ENCODE peak calls at places on chromosomes 4 and X, in six cellular contexts. One of them, this sample, is unnamed.

GRCh38 chr4:184328022-184328736 is 110.5 kb upstream of the ENPP6 start:
- DNase-seq in sigmoid colon: no peak
- DNase-seq in nephron progenitor cell: no peak
- DNase-seq in IMR-90: no peak
- DNase-seq in H9: no peak
- DNase-seq in mesothelial cell of epicardium: no peak
- DNase-seq in this sample: no peak

GRCh38 chr4:39745920-39746319 is 48.0 kb downstream of the UBE2K start:
- DNase-seq in sigmoid colon: no peak
- DNase-seq in nephron progenitor cell: no peak
- DNase-seq in IMR-90: no peak
- DNase-seq in H9: no peak
- DNase-seq in mesothelial cell of epicardium: no peak
- DNase-seq in this sample: no peak

GRCh38 chr4:77881460-77882295 is 19.0 kb downstream of the MRPL1 start:
- DNase-seq in sigmoid colon: no peak
- DNase-seq in nephron progenitor cell: no peak
- DNase-seq in IMR-90: peak; percentile 52
- DNase-seq in H9: no peak
- DNase-seq in mesothelial cell of epicardium: no peak
- DNase-seq in this sample: no peak

GRCh38 chrX:69024931-69025330 is 140.3 kb downstream of the PJA1 start:
- DNase-seq in sigmoid colon: peak; percentile 88
- DNase-seq in nephron progenitor cell: no peak
- DNase-seq in IMR-90: peak; percentile 59
- DNase-seq in H9: peak; percentile 59
- DNase-seq in mesothelial cell of epicardium: no peak
- DNase-seq in this sample: no peak

GRCh38 chr4:1459664-1460511 is 53.6 kb upstream of the NKX1-1 start:
- DNase-seq in sigmoid colon: no peak
- DNase-seq in nephron progenitor cell: no peak
- DNase-seq in IMR-90: no peak
- DNase-seq in H9: peak; percentile 35
- DNase-seq in mesothelial cell of epicardium: no peak
- DNase-seq in this sample: no peak

GRCh38 chrX:130084651-130085237 is 25.6 kb downstream of the ELF4 start:
- DNase-seq in sigmoid colon: no peak
- DNase-seq in nephron progenitor cell: no peak
- DNase-seq in IMR-90: no peak
- DNase-seq in H9: no peak
- DNase-seq in mesothelial cell of epicardium: no peak
- DNase-seq in this sample: no peak

GRCh38 chr4:17316566-17316965 is 195.3 kb downstream of the QDPR start:
- DNase-seq in sigmoid colon: no peak
- DNase-seq in nephron progenitor cell: no peak
- DNase-seq in IMR-90: peak; percentile 70
- DNase-seq in H9: no peak
- DNase-seq in mesothelial cell of epicardium: no peak
- DNase-seq in this sample: no peak

GRCh38 chr4:74386159-74386558 is 21.2 kb downstream of the EREG start:
- DNase-seq in sigmoid colon: no peak
- DNase-seq in nephron progenitor cell: no peak
- DNase-seq in IMR-90: no peak
- DNase-seq in H9: no peak
- DNase-seq in mesothelial cell of epicardium: no peak
- DNase-seq in this sample: no peak

GRCh38 chrX:3638280-3638873 is 75.1 kb downstream of the PRKX start:
- DNase-seq in sigmoid colon: no peak
- DNase-seq in nephron progenitor cell: peak; percentile 74
- DNase-seq in IMR-90: peak; percentile 48
- DNase-seq in H9: no peak
- DNase-seq in mesothelial cell of epicardium: no peak
- DNase-seq in this sample: peak; percentile 28

GRCh38 chr4:2065106-2065930 is 6.2 kb downstream of the NAT8L start:
- DNase-seq in sigmoid colon: peak; percentile 34
- DNase-seq in nephron progenitor cell: no peak
- DNase-seq in IMR-90: no peak
- DNase-seq in H9: no peak
- DNase-seq in mesothelial cell of epicardium: peak; percentile 17
- DNase-seq in this sample: no peak

GRCh38 chr4:163195247-163195765 is 28.6 kb upstream of the NAF1 start:
- DNase-seq in sigmoid colon: no peak
- DNase-seq in nephron progenitor cell: no peak
- DNase-seq in IMR-90: no peak
- DNase-seq in H9: no peak
- DNase-seq in mesothelial cell of epicardium: no peak
- DNase-seq in this sample: no peak

GRCh38 chr4:21011106-21011505 is 310.8 kb downstream of the PACRGL start:
- DNase-seq in sigmoid colon: no peak
- DNase-seq in nephron progenitor cell: no peak
- DNase-seq in IMR-90: no peak
- DNase-seq in H9: no peak
- DNase-seq in mesothelial cell of epicardium: no peak
- DNase-seq in this sample: no peak

GRCh38 chr4:21001490-21001889 is 301.2 kb downstream of the PACRGL start:
- DNase-seq in sigmoid colon: no peak
- DNase-seq in nephron progenitor cell: no peak
- DNase-seq in IMR-90: no peak
- DNase-seq in H9: no peak
- DNase-seq in mesothelial cell of epicardium: no peak
- DNase-seq in this sample: no peak

GRCh38 chr4:21002976-21003375 is 302.7 kb downstream of the PACRGL start:
- DNase-seq in sigmoid colon: no peak
- DNase-seq in nephron progenitor cell: no peak
- DNase-seq in IMR-90: no peak
- DNase-seq in H9: no peak
- DNase-seq in mesothelial cell of epicardium: no peak
- DNase-seq in this sample: no peak

GRCh38 chr4:21009956-21010355 is 309.7 kb downstream of the PACRGL start:
- DNase-seq in sigmoid colon: no peak
- DNase-seq in nephron progenitor cell: no peak
- DNase-seq in IMR-90: no peak
- DNase-seq in H9: no peak
- DNase-seq in mesothelial cell of epicardium: no peak
- DNase-seq in this sample: no peak

GRCh38 chr4:21005647-21006046 is 305.4 kb downstream of the PACRGL start:
- DNase-seq in sigmoid colon: no peak
- DNase-seq in nephron progenitor cell: no peak
- DNase-seq in IMR-90: no peak
- DNase-seq in H9: no peak
- DNase-seq in mesothelial cell of epicardium: no peak
- DNase-seq in this sample: no peak
- TF ChIP-seq CTCF in sigmoid colon: no peak
- TF ChIP-seq CTCF in nephron progenitor cell: no peak
- TF ChIP-seq CTCF in IMR-90: no peak
- TF ChIP-seq CTCF in H9: no peak
- TF ChIP-seq CTCF in mesothelial cell of epicardium: no peak
- TF ChIP-seq CTCF in this sample: no peak

GRCh38 chrX:136192135-136192534 is 44.8 kb downstream of the FHL1 start:
- DNase-seq in sigmoid colon: no peak
- DNase-seq in nephron progenitor cell: no peak
- DNase-seq in IMR-90: no peak
- DNase-seq in H9: no peak
- DNase-seq in mesothelial cell of epicardium: no peak
- DNase-seq in this sample: no peak
- TF ChIP-seq CTCF in sigmoid colon: no peak
- TF ChIP-seq CTCF in nephron progenitor cell: no peak
- TF ChIP-seq CTCF in IMR-90: no peak
- TF ChIP-seq CTCF in H9: no peak
- TF ChIP-seq CTCF in mesothelial cell of epicardium: no peak
- TF ChIP-seq CTCF in this sample: no peak

GRCh38 chrX:85611926-85612325 is 232.5 kb upstream of the POF1B start:
- DNase-seq in sigmoid colon: no peak
- DNase-seq in nephron progenitor cell: no peak
- DNase-seq in IMR-90: peak; percentile 22
- DNase-seq in H9: no peak
- DNase-seq in mesothelial cell of epicardium: no peak
- DNase-seq in this sample: no peak
- TF ChIP-seq CTCF in sigmoid colon: no peak
- TF ChIP-seq CTCF in nephron progenitor cell: peak; percentile 26
- TF ChIP-seq CTCF in IMR-90: peak; percentile 53
- TF ChIP-seq CTCF in H9: peak; percentile 60
- TF ChIP-seq CTCF in mesothelial cell of epicardium: peak; percentile 39
- TF ChIP-seq CTCF in this sample: peak; percentile 7

DNA sequence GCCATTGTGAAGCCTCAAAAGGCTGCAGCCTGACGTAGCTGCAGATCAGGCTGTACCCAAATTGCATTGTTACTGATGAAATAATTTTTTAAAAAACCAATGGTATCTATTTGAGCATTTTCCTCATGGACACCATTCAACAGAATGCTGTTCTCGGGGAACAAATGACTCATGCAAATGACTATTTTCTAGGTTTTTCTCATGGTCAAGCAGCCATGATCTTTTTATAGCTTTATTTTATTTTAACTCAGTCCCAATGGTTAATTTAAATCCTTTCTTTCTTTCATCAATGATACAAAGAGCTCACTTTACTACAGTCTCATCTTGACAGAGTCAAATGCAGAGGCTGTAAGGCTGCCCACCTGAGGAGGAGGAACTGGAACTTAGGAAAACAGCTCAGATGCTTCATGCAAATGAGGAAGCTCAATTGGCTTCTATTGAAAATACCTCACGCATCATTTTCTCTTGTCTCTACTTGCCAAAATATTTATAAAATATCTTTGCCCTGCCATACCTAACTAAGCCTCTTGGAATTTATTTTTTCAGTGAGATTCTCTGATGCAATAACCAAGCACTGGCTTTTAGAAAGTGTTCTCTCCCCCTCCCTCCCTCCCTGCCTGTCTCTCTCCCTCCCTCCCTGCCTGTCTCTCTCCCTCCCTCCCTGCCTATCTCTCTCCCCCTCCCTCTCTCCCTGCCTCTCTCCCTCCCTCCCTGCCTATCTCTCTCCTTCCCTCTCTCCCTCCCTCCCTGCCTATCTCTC is 81.0 kb downstream of the SORBS2 start:
- DNase-seq in sigmoid colon: no peak
- DNase-seq in nephron progenitor cell: no peak
- DNase-seq in IMR-90: no peak
- DNase-seq in H9: no peak
- DNase-seq in mesothelial cell of epicardium: no peak
- DNase-seq in this sample: no peak
- TF ChIP-seq CTCF in sigmoid colon: no peak
- TF ChIP-seq CTCF in nephron progenitor cell: no peak
- TF ChIP-seq CTCF in IMR-90: no peak
- TF ChIP-seq CTCF in H9: no peak
- TF ChIP-seq CTCF in mesothelial cell of epicardium: no peak
- TF ChIP-seq CTCF in this sample: no peak

GRCh38 chr4:188915175-188915574 is 775.9 kb downstream of the TRIML1 start:
- DNase-seq in sigmoid colon: no peak
- DNase-seq in nephron progenitor cell: no peak
- DNase-seq in IMR-90: peak; percentile 25
- DNase-seq in H9: no peak
- DNase-seq in mesothelial cell of epicardium: no peak
- DNase-seq in this sample: no peak
- TF ChIP-seq CTCF in sigmoid colon: no peak
- TF ChIP-seq CTCF in nephron progenitor cell: no peak
- TF ChIP-seq CTCF in IMR-90: no peak
- TF ChIP-seq CTCF in H9: no peak
- TF ChIP-seq CTCF in mesothelial cell of epicardium: no peak
- TF ChIP-seq CTCF in this sample: no peak

GRCh38 chr4:108181704-108182103 is 13.0 kb upstream of the LEF1 start:
- DNase-seq in sigmoid colon: no peak
- DNase-seq in nephron progenitor cell: no peak
- DNase-seq in IMR-90: no peak
- DNase-seq in H9: no peak
- DNase-seq in mesothelial cell of epicardium: no peak
- DNase-seq in this sample: no peak
- TF ChIP-seq CTCF in sigmoid colon: no peak
- TF ChIP-seq CTCF in nephron progenitor cell: no peak
- TF ChIP-seq CTCF in IMR-90: no peak
- TF ChIP-seq CTCF in H9: peak; percentile 40
- TF ChIP-seq CTCF in mesothelial cell of epicardium: no peak
- TF ChIP-seq CTCF in this sample: peak; percentile 12

GRCh38 chr4:8428288-8429097 is 12.0 kb downstream of the ACOX3 start:
- DNase-seq in sigmoid colon: peak; percentile 94
- DNase-seq in nephron progenitor cell: peak; percentile 98
- DNase-seq in IMR-90: peak; percentile 80
- DNase-seq in H9: peak; percentile 92
- DNase-seq in mesothelial cell of epicardium: peak; percentile 83
- DNase-seq in this sample: peak; percentile 80
- TF ChIP-seq CTCF in sigmoid colon: no peak
- TF ChIP-seq CTCF in nephron progenitor cell: peak; percentile 48
- TF ChIP-seq CTCF in IMR-90: peak; percentile 42
- TF ChIP-seq CTCF in H9: peak; percentile 57
- TF ChIP-seq CTCF in mesothelial cell of epicardium: peak; percentile 36
- TF ChIP-seq CTCF in this sample: no peak

DNA sequence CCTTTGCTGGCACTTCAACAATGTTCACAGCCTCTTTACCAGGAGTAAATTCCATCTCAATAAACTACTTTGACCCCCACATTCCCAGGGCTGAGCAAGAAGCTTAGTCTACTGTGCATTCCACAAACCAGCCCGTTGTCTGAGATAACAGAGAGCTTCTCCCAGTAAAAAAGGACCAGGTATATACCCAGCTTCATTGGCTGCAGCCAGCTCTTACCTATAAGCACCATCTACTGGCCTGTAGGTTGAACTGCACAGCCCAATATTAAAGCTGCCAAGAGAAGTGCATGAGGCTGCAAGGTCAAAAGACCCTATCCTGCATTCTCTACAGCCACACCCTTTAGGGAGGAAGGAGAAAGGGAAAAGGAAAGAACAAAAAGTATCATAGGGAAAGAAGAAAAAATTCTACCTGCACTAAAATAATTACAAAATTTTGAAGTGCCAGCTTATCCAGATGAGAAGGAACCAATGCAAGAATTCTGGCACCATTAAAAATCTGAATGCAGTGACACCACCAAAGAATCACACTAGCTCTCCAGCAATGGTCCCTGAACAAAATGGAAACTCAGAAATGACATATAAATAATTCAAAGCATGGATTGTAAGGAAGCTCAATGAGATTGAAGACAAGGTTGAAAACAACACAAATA is 45.7 kb upstream of the INTU start:
- DNase-seq in sigmoid colon: no peak
- DNase-seq in nephron progenitor cell: peak; percentile 25
- DNase-seq in IMR-90: peak; percentile 39
- DNase-seq in H9: peak; percentile 74
- DNase-seq in mesothelial cell of epicardium: no peak
- DNase-seq in this sample: no peak
- TF ChIP-seq CTCF in sigmoid colon: no peak
- TF ChIP-seq CTCF in nephron progenitor cell: peak; percentile 72
- TF ChIP-seq CTCF in IMR-90: peak; percentile 54
- TF ChIP-seq CTCF in H9: peak; percentile 83
- TF ChIP-seq CTCF in mesothelial cell of epicardium: peak; percentile 41
- TF ChIP-seq CTCF in this sample: peak; percentile 71

DNA sequence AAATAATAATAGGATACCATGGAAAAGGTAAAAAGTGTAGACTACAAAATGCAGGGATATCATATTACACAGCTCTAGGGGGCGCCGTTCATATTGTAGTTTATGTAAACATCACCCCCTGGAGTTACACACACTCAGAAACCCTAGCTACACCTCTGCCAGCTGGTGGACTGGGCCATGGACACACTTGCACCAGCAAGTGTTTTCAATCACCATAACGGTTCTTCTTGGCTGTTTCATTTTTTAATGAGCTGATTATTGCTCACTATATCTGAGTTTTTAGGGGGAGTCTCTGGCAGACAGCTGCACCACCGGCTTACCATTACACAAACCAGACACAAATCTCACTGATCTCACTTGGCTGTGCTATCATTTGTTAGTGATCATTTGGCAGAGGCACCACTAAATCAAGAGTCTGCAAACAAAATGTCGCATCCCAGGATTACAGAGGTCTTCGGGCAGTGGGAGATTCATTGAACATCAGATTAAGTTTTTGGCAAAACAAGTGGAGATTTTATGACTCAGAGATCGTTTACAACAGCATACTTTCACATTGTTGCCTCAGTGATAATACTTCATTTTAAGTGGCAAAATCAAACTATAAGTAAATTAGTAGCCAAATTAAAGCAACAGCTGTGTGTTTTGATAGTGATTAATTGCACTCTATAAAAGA is 185.7 kb downstream of the UNC5C start:
- DNase-seq in sigmoid colon: no peak
- DNase-seq in nephron progenitor cell: peak; percentile 18
- DNase-seq in IMR-90: peak; percentile 0
- DNase-seq in H9: peak; percentile 44
- DNase-seq in mesothelial cell of epicardium: no peak
- DNase-seq in this sample: no peak
- TF ChIP-seq CTCF in sigmoid colon: no peak
- TF ChIP-seq CTCF in nephron progenitor cell: peak; percentile 24
- TF ChIP-seq CTCF in IMR-90: no peak
- TF ChIP-seq CTCF in H9: peak; percentile 63
- TF ChIP-seq CTCF in mesothelial cell of epicardium: no peak
- TF ChIP-seq CTCF in this sample: peak; percentile 61